ENCODE peak calls at places on chromosome 18, in nine cellular contexts. One of them, this sample, is unnamed.

GRCh38 chr18:58221060-58221725 is 177.2 kb downstream of the NEDD4L start:
- DNase-seq in aorta: no peak
- DNase-seq in Kasumi-1: no peak
- DNase-seq in A549: peak; percentile 71
- DNase-seq in NCI-H2029 treated with DMSO at 0.1 percent for 48 hours: no peak
- DNase-seq in NCI-H774: no peak
- DNase-seq in NCI-H69: peak; percentile 68
- DNase-seq in activated T-cell treated with anti-CD3 and anti-CD28 coated beads, Interleukin-2, amount 50 U/mL, for 1 hour: no peak
- DNase-seq in GF-D8: no peak
- DNase-seq in this sample: no peak

GRCh38 chr18:10923225-10923624 is 226.1 kb downstream of the PIEZO2 start:
- DNase-seq in aorta: no peak
- DNase-seq in Kasumi-1: no peak
- DNase-seq in A549: no peak
- DNase-seq in NCI-H2029 treated with DMSO at 0.1 percent for 48 hours: no peak
- DNase-seq in NCI-H774: no peak
- DNase-seq in NCI-H69: no peak
- DNase-seq in activated T-cell treated with anti-CD3 and anti-CD28 coated beads, Interleukin-2, amount 50 U/mL, for 1 hour: no peak
- DNase-seq in GF-D8: no peak
- DNase-seq in this sample: no peak

GRCh38 chr18:41674466-41674865 is 280.6 kb upstream of the PIK3C3 start:
- DNase-seq in aorta: no peak
- DNase-seq in Kasumi-1: no peak
- DNase-seq in A549: no peak
- DNase-seq in NCI-H2029 treated with DMSO at 0.1 percent for 48 hours: no peak
- DNase-seq in NCI-H774: no peak
- DNase-seq in NCI-H69: peak; percentile 53
- DNase-seq in activated T-cell treated with anti-CD3 and anti-CD28 coated beads, Interleukin-2, amount 50 U/mL, for 1 hour: no peak
- DNase-seq in GF-D8: no peak
- DNase-seq in this sample: no peak

GRCh38 chr18:57942090-57942489 is 101.9 kb upstream of the NEDD4L start:
- DNase-seq in aorta: no peak
- DNase-seq in Kasumi-1: no peak
- DNase-seq in A549: no peak
- DNase-seq in NCI-H2029 treated with DMSO at 0.1 percent for 48 hours: no peak
- DNase-seq in NCI-H774: no peak
- DNase-seq in NCI-H69: peak; percentile 41
- DNase-seq in activated T-cell treated with anti-CD3 and anti-CD28 coated beads, Interleukin-2, amount 50 U/mL, for 1 hour: no peak
- DNase-seq in GF-D8: no peak
- DNase-seq in this sample: no peak

GRCh38 chr18:9586814-9587213 is 27.5 kb downstream of the PPP4R1 start:
- DNase-seq in aorta: no peak
- DNase-seq in Kasumi-1: no peak
- DNase-seq in A549: no peak
- DNase-seq in NCI-H2029 treated with DMSO at 0.1 percent for 48 hours: no peak
- DNase-seq in NCI-H774: no peak
- DNase-seq in NCI-H69: no peak
- DNase-seq in activated T-cell treated with anti-CD3 and anti-CD28 coated beads, Interleukin-2, amount 50 U/mL, for 1 hour: no peak
- DNase-seq in GF-D8: no peak
- DNase-seq in this sample: no peak

GRCh38 chr18:78596794-78597193 is 382.8 kb upstream of the SALL3 start:
- DNase-seq in aorta: no peak
- DNase-seq in Kasumi-1: no peak
- DNase-seq in A549: no peak
- DNase-seq in NCI-H2029 treated with DMSO at 0.1 percent for 48 hours: no peak
- DNase-seq in NCI-H774: no peak
- DNase-seq in NCI-H69: peak; percentile 29
- DNase-seq in activated T-cell treated with anti-CD3 and anti-CD28 coated beads, Interleukin-2, amount 50 U/mL, for 1 hour: no peak
- DNase-seq in GF-D8: no peak
- DNase-seq in this sample: no peak

GRCh38 chr18:59079264-59079972 is 60.3 kb upstream of the SEC11C start:
- DNase-seq in aorta: no peak
- DNase-seq in Kasumi-1: no peak
- DNase-seq in A549: no peak
- DNase-seq in NCI-H2029 treated with DMSO at 0.1 percent for 48 hours: peak; percentile 85
- DNase-seq in NCI-H774: peak; percentile 82
- DNase-seq in NCI-H69: peak; percentile 98
- DNase-seq in activated T-cell treated with anti-CD3 and anti-CD28 coated beads, Interleukin-2, amount 50 U/mL, for 1 hour: no peak
- DNase-seq in GF-D8: no peak
- DNase-seq in this sample: no peak

GRCh38 chr18:3132700-3133099 is 87.1 kb downstream of the MYOM1 start:
- DNase-seq in aorta: no peak
- DNase-seq in Kasumi-1: no peak
- DNase-seq in A549: no peak
- DNase-seq in NCI-H2029 treated with DMSO at 0.1 percent for 48 hours: no peak
- DNase-seq in NCI-H774: no peak
- DNase-seq in NCI-H69: no peak
- DNase-seq in activated T-cell treated with anti-CD3 and anti-CD28 coated beads, Interleukin-2, amount 50 U/mL, for 1 hour: no peak
- DNase-seq in GF-D8: no peak
- DNase-seq in this sample: no peak

GRCh38 chr18:68482815-68483214 is 232.1 kb downstream of the TMX3 start:
- DNase-seq in aorta: no peak
- DNase-seq in Kasumi-1: peak; percentile 2
- DNase-seq in A549: no peak
- DNase-seq in NCI-H2029 treated with DMSO at 0.1 percent for 48 hours: no peak
- DNase-seq in NCI-H774: no peak
- DNase-seq in NCI-H69: no peak
- DNase-seq in activated T-cell treated with anti-CD3 and anti-CD28 coated beads, Interleukin-2, amount 50 U/mL, for 1 hour: no peak
- DNase-seq in GF-D8: no peak
- DNase-seq in this sample: no peak

GRCh38 chr18:79902640-79903039 is 48.8 kb downstream of the SLC66A2 start:
- DNase-seq in aorta: peak; percentile 75
- DNase-seq in Kasumi-1: no peak
- DNase-seq in A549: no peak
- DNase-seq in NCI-H2029 treated with DMSO at 0.1 percent for 48 hours: no peak
- DNase-seq in NCI-H774: no peak
- DNase-seq in NCI-H69: no peak
- DNase-seq in activated T-cell treated with anti-CD3 and anti-CD28 coated beads, Interleukin-2, amount 50 U/mL, for 1 hour: no peak
- DNase-seq in GF-D8: no peak
- DNase-seq in this sample: no peak

GRCh38 chr18:13217466-13217961 is 1.0 kb upstream of the LDLRAD4 start:
- DNase-seq in aorta: peak; percentile 89
- DNase-seq in Kasumi-1: peak; percentile 8
- DNase-seq in A549: no peak
- DNase-seq in NCI-H2029 treated with DMSO at 0.1 percent for 48 hours: no peak
- DNase-seq in NCI-H774: peak; percentile 20
- DNase-seq in NCI-H69: peak; percentile 81
- DNase-seq in activated T-cell treated with anti-CD3 and anti-CD28 coated beads, Interleukin-2, amount 50 U/mL, for 1 hour: peak; percentile 79
- DNase-seq in GF-D8: no peak
- DNase-seq in this sample: no peak

GRCh38 chr18:45566025-45566740 is 49.1 kb upstream of the SLC14A2 start:
- DNase-seq in aorta: no peak
- DNase-seq in Kasumi-1: no peak
- DNase-seq in A549: no peak
- DNase-seq in NCI-H2029 treated with DMSO at 0.1 percent for 48 hours: no peak
- DNase-seq in NCI-H774: no peak
- DNase-seq in NCI-H69: no peak
- DNase-seq in activated T-cell treated with anti-CD3 and anti-CD28 coated beads, Interleukin-2, amount 50 U/mL, for 1 hour: no peak
- DNase-seq in GF-D8: no peak
- DNase-seq in this sample: peak; percentile 84

This sample was measured in GM04504.